ENCODE peak calls at places on chromosomes 12 and 14, in ten cellular contexts. W, Y, J, X, Z, O, K, B, L and D are unnamed samples.

GRCh38 chr14:20606902-20607242 is 15.7 kb upstream of the RNASE12 start:
- DNase-seq in W (no peak), Y (no peak), J (no peak), X (no peak), Z (no peak), O (no peak), K (no peak), B (no peak), L (no peak), D (no peak)

GRCh38 chr12:69096669-69097364 is 142.6 kb upstream of the CPSF6 start:
- DNase-seq in W (no peak), Y (peak; percentile 37), J (no peak), X (peak; percentile 65), Z (no peak), O (no peak), K (no peak), B (no peak), L (peak; percentile 13), D (peak; percentile 70)

GRCh38 chr14:49966304-49966809 is 73.5 kb downstream of the ARF6 start:
- DNase-seq in W (no peak), Y (no peak), J (no peak), X (peak; percentile 60), Z (peak; percentile 11), O (no peak), K (no peak), B (no peak), L (peak; percentile 74), D (no peak)

GRCh38 chr12:61916856-61917255 is 343.3 kb upstream of the USP15 start:
- DNase-seq in W (no peak), Y (no peak), J (no peak), X (no peak), Z (no peak), O (no peak), K (no peak), B (no peak), L (no peak), D (no peak)

GRCh38 chr12:44225128-44225527 is 389.2 kb downstream of the TMEM117 start:
- DNase-seq in W (no peak), Y (no peak), J (no peak), X (peak; percentile 26), Z (no peak), O (no peak), K (no peak), B (no peak), L (no peak), D (no peak)

GRCh38 chr14:61662001-61662400 is 33.3 kb upstream of the HIF1A start:
- DNase-seq in W (no peak), Y (no peak), J (no peak), X (peak; percentile 45), Z (no peak), O (no peak), K (no peak), B (peak; percentile 11), L (no peak), D (peak; percentile 40)

GRCh38 chr14:93978735-93979134 is 2.4 kb upstream of the ASB2 start:
- DNase-seq in W (no peak), Y (no peak), J (no peak), X (no peak), Z (no peak), O (no peak), K (no peak), B (no peak), L (no peak), D (no peak)

GRCh38 chr14:33693237-33693636 is 257.6 kb downstream of the EGLN3 start:
- DNase-seq in W (no peak), Y (peak; percentile 65), J (no peak), X (peak; percentile 69), Z (no peak), O (no peak), K (no peak), B (no peak), L (peak; percentile 85), D (peak; percentile 88)

GRCh38 chr12:30882706-30883105 is 43.8 kb upstream of the TSPAN11 start:
- DNase-seq in W (no peak), Y (no peak), J (no peak), X (peak; percentile 4), Z (no peak), O (no peak), K (no peak), B (no peak), L (peak; percentile 24), D (no peak)
- TF ChIP-seq CTCF in W (no peak), Y (peak; percentile 22), J (no peak), X (no peak), Z (peak; percentile 25), O (no peak), K (no peak), B (no peak), L (peak; percentile 43), D (peak; percentile 24)

GRCh38 chr12:28223853-28224252 is 33.6 kb downstream of the CCDC91 start:
- DNase-seq in W (no peak), Y (no peak), J (no peak), X (no peak), Z (no peak), O (no peak), K (no peak), B (no peak), L (no peak), D (no peak)

GRCh38 chr12:28222081-28222700 is 31.9 kb downstream of the CCDC91 start:
- DNase-seq in W (no peak), Y (no peak), J (no peak), X (no peak), Z (no peak), O (no peak), K (no peak), B (no peak), L (no peak), D (no peak)

GRCh38 chr12:28226705-28227104 is 36.4 kb downstream of the CCDC91 start:
- DNase-seq in W (no peak), Y (no peak), J (no peak), X (no peak), Z (no peak), O (no peak), K (no peak), B (no peak), L (no peak), D (no peak)

GRCh38 chr12:28219827-28220226 is 29.6 kb downstream of the CCDC91 start:
- DNase-seq in W (no peak), Y (no peak), J (no peak), X (no peak), Z (no peak), O (no peak), K (no peak), B (no peak), L (no peak), D (no peak)

DNA sequence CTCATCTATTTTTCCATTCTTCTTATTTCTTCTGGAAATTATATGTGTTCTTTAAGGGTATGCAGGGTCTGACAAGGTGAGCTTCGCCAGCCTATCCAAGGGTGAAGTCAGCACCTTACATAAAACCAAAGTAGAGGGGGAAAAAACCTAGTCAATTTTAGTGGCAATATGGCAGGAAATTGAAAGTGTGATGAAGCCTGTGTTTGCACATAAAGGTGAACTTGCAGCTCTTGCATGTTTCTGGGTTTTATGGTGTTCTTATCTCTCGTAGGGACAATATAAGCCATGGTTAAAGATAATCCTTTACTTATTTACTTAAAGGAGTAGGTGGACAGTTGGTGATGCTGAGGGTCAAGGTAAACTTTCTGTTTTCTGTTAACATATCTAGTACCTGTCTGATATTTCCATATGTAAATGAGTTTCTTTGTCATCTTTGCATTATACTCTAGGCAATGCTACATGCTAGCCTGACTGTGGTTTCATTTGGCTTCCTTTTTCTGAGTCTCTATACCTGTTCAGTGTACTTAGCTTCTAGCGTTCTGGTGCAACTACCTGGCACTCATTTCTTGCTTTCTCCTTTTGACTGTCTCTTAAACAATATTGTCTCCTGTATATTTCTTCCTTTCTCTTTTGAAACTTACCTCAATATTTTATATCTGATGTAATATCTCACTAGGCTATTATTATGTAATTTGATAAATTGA is 32.9 kb downstream of the CCDC91 start:
- DNase-seq in W (no peak), Y (no peak), J (no peak), X (no peak), Z (no peak), O (no peak), K (no peak), B (no peak), L (no peak), D (no peak)
- H3K4me3 ChIP-seq in W (no peak overlapping the region), Y (no peak overlapping the region), J (no peak overlapping the region), X (no peak overlapping the region), Z (no peak overlapping the region), O (no peak overlapping the region), K (no peak overlapping the region), B (no peak overlapping the region), L (no peak overlapping the region), D (no peak overlapping the region)

GRCh38 chr12:40105515-40106201 is at the start of gene SLC2A13:
- DNase-seq in W (peak; percentile 81), Y (peak; percentile 18), J (peak; percentile 75), X (peak; percentile 56), Z (peak; percentile 67), O (peak; percentile 84), K (peak; percentile 86), B (peak; percentile 59), L (peak; percentile 65), D (peak; percentile 61)

GRCh38 chr12:40106655-40107054 is 774 bp upstream of the SLC2A13 start:
- DNase-seq in W (no peak), Y (no peak), J (no peak), X (peak; percentile 3), Z (no peak), O (no peak), K (no peak), B (no peak), L (no peak), D (no peak)

GRCh38 chr12:40106202-40106533 is 287 bp upstream of the SLC2A13 start:
- DNase-seq in W (no peak), Y (no peak), J (no peak), X (no peak), Z (no peak), O (no peak), K (no peak), B (no peak), L (no peak), D (no peak)

GRCh38 chr12:40107098-40107802 is 1.4 kb upstream of the SLC2A13 start:
- DNase-seq in W (peak; percentile 91), Y (peak; percentile 60), J (peak; percentile 83), X (peak; percentile 88), Z (peak; percentile 85), O (peak; percentile 81), K (peak; percentile 95), B (peak; percentile 79), L (peak; percentile 68), D (peak; percentile 83)

DNA sequence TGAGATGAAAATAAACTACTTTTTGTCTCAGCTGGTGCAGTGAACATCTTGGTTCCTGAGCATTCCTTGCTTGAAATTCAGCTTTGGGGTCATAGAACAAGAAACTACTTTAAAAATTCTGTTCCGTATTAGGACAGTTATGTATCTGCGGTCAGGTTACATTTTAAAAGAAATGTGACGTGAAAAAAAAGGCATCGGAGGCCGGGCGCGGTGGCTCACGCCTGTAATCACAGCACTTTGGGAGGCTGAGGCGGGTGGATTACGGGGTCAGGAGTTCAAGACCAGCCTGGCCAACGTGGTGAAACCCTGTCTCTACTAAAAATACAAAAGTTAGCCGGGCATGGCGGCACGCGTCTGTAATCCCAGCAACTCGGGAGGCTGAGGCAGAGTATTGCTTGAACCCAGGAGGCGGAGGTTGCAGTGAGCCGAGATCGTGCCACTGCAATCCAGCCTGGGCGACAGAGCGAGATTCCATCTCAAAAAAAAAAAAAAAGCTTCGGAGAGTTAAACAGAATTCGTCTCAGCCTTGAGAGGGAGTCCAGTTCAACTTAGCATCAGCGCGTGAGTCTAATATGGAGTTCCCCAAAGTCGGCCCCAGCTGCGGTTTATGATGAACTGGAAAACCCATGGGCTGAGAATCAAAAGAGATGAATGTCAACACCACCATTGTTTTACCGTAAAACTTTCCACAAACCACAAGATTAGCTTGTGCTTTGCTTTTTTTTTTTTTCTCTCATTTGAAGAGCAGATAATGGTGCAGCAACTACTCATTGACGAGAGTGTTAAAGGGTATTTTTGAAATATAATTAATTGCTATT is 2.1 kb upstream of the SLC2A13 start:
- DNase-seq in W (no peak), Y (no peak), J (no peak), X (no peak), Z (no peak), O (no peak), K (no peak), B (no peak), L (no peak), D (no peak)
- TF ChIP-seq CTCF in W (peak; percentile 8), Y (no peak), J (no peak), X (no peak), Z (no peak), O (no peak), K (no peak), B (no peak), L (no peak), D (no peak)

DNA sequence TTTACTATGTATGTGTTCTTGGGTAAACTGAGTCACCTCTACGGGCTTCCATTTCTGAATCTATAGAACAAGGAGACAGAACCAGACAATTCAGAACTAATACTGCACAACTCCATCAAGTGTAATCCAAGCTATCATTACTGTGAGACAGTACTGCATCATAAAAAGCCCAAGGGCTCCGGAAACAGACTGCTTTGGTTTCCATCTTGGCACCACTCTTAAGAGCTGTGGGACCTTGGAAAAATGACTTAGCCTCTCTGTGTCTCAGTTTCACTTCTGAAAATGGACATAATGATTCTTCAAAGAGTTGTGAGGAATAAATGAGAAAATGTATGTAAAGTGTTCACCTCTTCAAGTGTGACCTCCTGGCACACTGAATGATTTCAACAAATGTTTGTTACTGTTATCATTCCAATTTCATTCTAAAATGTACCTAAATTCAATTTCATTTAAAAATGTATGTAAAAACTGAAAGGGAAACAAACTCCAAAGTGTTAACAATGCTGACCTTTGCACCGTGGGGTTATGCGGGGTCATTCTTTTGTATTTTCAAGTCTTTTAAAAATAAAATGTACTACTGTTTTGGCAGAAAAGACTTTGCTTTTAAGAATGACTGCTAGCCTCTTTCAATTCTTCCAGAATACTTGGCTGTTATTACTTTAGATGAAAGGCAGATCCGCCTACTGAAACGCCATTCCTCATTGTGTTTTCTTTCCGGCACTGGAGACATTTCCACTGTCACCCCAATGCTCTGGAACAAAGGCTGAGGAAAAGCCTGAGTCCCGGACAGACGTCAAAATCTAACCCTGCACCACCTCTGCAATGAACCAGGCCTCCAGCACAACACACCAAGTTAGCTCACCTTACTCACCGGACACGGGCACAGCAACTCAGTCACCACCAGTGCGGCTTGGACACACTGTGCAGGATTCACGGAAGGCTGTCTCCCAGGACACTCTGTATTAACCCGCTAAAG is 62.8 kb downstream of the TMCC3 start:
- DNase-seq in W (no peak), Y (no peak), J (no peak), X (no peak), Z (no peak), O (no peak), K (peak; percentile 67), B (no peak), L (no peak), D (no peak)
- H3K4me3 ChIP-seq in W (no peak overlapping the region), Y (no peak overlapping the region), J (no peak overlapping the region), X (no peak overlapping the region), Z (no peak overlapping the region), O (no peak overlapping the region), K (no peak overlapping the region), B (no peak overlapping the region), L (no peak overlapping the region), D (no peak overlapping the region)